ENCODE peak calls at places on chromosome 19, in five cellular contexts. One of them, this sample, is unnamed.

GRCh38 chr19:15875075-15875474 is 22.8 kb downstream of the CYP4F2 start:
- DNase-seq in heart right ventricle: no peak
- DNase-seq in cardiac muscle cell: no peak
- DNase-seq in suprapubic skin: no peak
- DNase-seq in Panc1: no peak
- DNase-seq in this sample: no peak

GRCh38 chr19:8610041-8610927 is at the start of gene ADAMTS10:
- DNase-seq in cardiac muscle cell: peak
- DNase-seq in suprapubic skin: peak
- DNase-seq in heart right ventricle: no peak
- DNase-seq in Panc1: no peak
- DNase-seq in this sample: no peak

GRCh38 chr19:7492142-7493055 is 3.6 kb upstream of the PEX11G start:
- DNase-seq in suprapubic skin: no peak
- DNase-seq in cardiac muscle cell: no peak
- DNase-seq in Panc1: no peak
- DNase-seq in heart right ventricle: no peak
- DNase-seq in this sample: no peak

GRCh38 chr19:18060472-18060871 is 26.3 kb downstream of the IL12RB1 start:
- DNase-seq in heart right ventricle: no peak
- DNase-seq in Panc1: no peak
- DNase-seq in suprapubic skin: no peak
- DNase-seq in cardiac muscle cell: no peak
- DNase-seq in this sample: no peak

GRCh38 chr19:31969110-31969509 is 376.3 kb upstream of the ZNF507 start:
- DNase-seq in heart right ventricle: no peak
- DNase-seq in cardiac muscle cell: no peak
- DNase-seq in suprapubic skin: no peak
- DNase-seq in Panc1: no peak
- DNase-seq in this sample: no peak

GRCh38 chr19:16435238-16435911 is 36.4 kb downstream of the EPS15L1 start:
- DNase-seq in suprapubic skin: no peak
- DNase-seq in cardiac muscle cell: peak
- DNase-seq in Panc1: no peak
- DNase-seq in heart right ventricle: peak
- DNase-seq in this sample: no peak

GRCh38 chr19:53768401-53768800 is 55.7 kb downstream of the NLRP12 start:
- DNase-seq in cardiac muscle cell: no peak
- DNase-seq in Panc1: no peak
- DNase-seq in heart right ventricle: no peak
- DNase-seq in suprapubic skin: no peak
- DNase-seq in this sample: no peak

GRCh38 chr19:16915734-16916133 is 26.9 kb downstream of the F2RL3 start:
- DNase-seq in Panc1: no peak
- DNase-seq in cardiac muscle cell: no peak
- DNase-seq in suprapubic skin: no peak
- DNase-seq in heart right ventricle: no peak
- DNase-seq in this sample: no peak

GRCh38 chr19:55376381-55376933 is at the start of gene TMEM190:
- DNase-seq in cardiac muscle cell: no peak
- DNase-seq in suprapubic skin: no peak
- DNase-seq in Panc1: no peak
- DNase-seq in heart right ventricle: no peak
- DNase-seq in this sample: no peak

GRCh38 chr19:44592451-44592890 is 20.9 kb upstream of the IGSF23 start:
- DNase-seq in heart right ventricle: peak
- DNase-seq in cardiac muscle cell: no peak
- DNase-seq in suprapubic skin: no peak
- DNase-seq in Panc1: no peak
- DNase-seq in this sample: no peak

GRCh38 chr19:30696514-30696913 is 324.3 kb downstream of the ZNF536 start:
- DNase-seq in suprapubic skin: no peak
- DNase-seq in cardiac muscle cell: peak
- DNase-seq in Panc1: no peak
- DNase-seq in heart right ventricle: no peak
- DNase-seq in this sample: no peak

GRCh38 chr19:23283925-23284324 is 33.7 kb upstream of the ZNF724 start:
- DNase-seq in Panc1: no peak
- DNase-seq in cardiac muscle cell: peak
- DNase-seq in suprapubic skin: no peak
- DNase-seq in heart right ventricle: peak
- DNase-seq in this sample: no peak

GRCh38 chr19:1411255-1412191 is 4.1 kb downstream of the DAZAP1 start:
- DNase-seq in suprapubic skin: no peak
- DNase-seq in Panc1: no peak
- DNase-seq in cardiac muscle cell: no peak
- DNase-seq in heart right ventricle: peak
- DNase-seq in this sample: no peak

GRCh38 chr19:1410136-1410786 is 2.9 kb downstream of the DAZAP1 start:
- DNase-seq in suprapubic skin: no peak
- DNase-seq in cardiac muscle cell: no peak
- DNase-seq in heart right ventricle: no peak
- DNase-seq in Panc1: no peak
- DNase-seq in this sample: no peak

GRCh38 chr19:1409204-1410005 is 2.0 kb downstream of the DAZAP1 start:
- DNase-seq in cardiac muscle cell: no peak
- DNase-seq in suprapubic skin: no peak
- DNase-seq in Panc1: no peak
- DNase-seq in heart right ventricle: no peak
- DNase-seq in this sample: no peak

GRCh38 chr19:1412323-1412923 is 5.0 kb downstream of the DAZAP1 start:
- DNase-seq in heart right ventricle: no peak
- DNase-seq in suprapubic skin: no peak
- DNase-seq in Panc1: no peak
- DNase-seq in cardiac muscle cell: no peak
- DNase-seq in this sample: no peak

DNA sequence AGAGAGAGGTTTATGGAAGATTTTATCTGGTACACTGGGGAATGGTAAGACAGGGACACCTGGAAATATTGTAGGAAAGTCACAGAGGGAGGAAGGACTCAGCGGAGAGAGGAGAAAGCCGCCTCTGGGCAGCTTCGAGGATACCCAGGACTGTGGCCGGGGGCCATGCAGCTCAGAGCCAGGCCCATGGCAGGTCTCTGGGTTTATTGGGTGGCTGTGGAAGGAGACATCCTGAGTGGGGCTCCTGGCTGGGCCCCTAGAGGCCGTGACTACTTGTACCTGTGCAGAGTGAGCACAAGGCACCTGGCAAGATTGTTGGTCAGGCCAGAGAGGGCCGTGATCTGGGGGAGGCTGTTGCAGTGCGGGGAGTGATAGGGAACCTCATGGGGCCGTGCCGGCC is 3.4 kb downstream of the DAZAP1 start:
- DNase-seq in heart right ventricle: no peak
- DNase-seq in suprapubic skin: no peak
- DNase-seq in Panc1: no peak
- DNase-seq in cardiac muscle cell: no peak
- DNase-seq in this sample: no peak
- H3K4me3 ChIP-seq in heart right ventricle: peak
- H3K4me3 ChIP-seq in suprapubic skin: peak
- H3K4me3 ChIP-seq in Panc1: no peak
- H3K4me3 ChIP-seq in cardiac muscle cell: no peak
- H3K4me3 ChIP-seq in this sample: no peak

GRCh38 chr19:33295621-33296472 is 6.5 kb downstream of the CEBPA start:
- DNase-seq in heart right ventricle: no peak
- DNase-seq in cardiac muscle cell: no peak
- DNase-seq in suprapubic skin: peak
- DNase-seq in Panc1: no peak
- DNase-seq in this sample: no peak
- TF ChIP-seq CTCF in heart right ventricle: no peak
- TF ChIP-seq CTCF in cardiac muscle cell: no peak
- TF ChIP-seq CTCF in suprapubic skin: no peak
- TF ChIP-seq CTCF in Panc1: no peak
- TF ChIP-seq CTCF in this sample: no peak

GRCh38 chr19:33721735-33722297 is 74.9 kb upstream of the KCTD15 start:
- DNase-seq in suprapubic skin: no peak
- DNase-seq in Panc1: no peak
- DNase-seq in cardiac muscle cell: no peak
- DNase-seq in heart right ventricle: no peak
- DNase-seq in this sample: no peak

GRCh38 chr19:33724021-33724722 is 72.5 kb upstream of the KCTD15 start:
- DNase-seq in Panc1: no peak
- DNase-seq in suprapubic skin: no peak
- DNase-seq in cardiac muscle cell: no peak
- DNase-seq in heart right ventricle: no peak
- DNase-seq in this sample: no peak

GRCh38 chr19:33720691-33721682 is 75.7 kb upstream of the KCTD15 start:
- DNase-seq in Panc1: no peak
- DNase-seq in heart right ventricle: no peak
- DNase-seq in suprapubic skin: no peak
- DNase-seq in cardiac muscle cell: no peak
- DNase-seq in this sample: no peak

GRCh38 chr19:33723512-33723911 is 73.2 kb upstream of the KCTD15 start:
- DNase-seq in heart right ventricle: no peak
- DNase-seq in cardiac muscle cell: no peak
- DNase-seq in Panc1: no peak
- DNase-seq in suprapubic skin: no peak
- DNase-seq in this sample: no peak

DNA sequence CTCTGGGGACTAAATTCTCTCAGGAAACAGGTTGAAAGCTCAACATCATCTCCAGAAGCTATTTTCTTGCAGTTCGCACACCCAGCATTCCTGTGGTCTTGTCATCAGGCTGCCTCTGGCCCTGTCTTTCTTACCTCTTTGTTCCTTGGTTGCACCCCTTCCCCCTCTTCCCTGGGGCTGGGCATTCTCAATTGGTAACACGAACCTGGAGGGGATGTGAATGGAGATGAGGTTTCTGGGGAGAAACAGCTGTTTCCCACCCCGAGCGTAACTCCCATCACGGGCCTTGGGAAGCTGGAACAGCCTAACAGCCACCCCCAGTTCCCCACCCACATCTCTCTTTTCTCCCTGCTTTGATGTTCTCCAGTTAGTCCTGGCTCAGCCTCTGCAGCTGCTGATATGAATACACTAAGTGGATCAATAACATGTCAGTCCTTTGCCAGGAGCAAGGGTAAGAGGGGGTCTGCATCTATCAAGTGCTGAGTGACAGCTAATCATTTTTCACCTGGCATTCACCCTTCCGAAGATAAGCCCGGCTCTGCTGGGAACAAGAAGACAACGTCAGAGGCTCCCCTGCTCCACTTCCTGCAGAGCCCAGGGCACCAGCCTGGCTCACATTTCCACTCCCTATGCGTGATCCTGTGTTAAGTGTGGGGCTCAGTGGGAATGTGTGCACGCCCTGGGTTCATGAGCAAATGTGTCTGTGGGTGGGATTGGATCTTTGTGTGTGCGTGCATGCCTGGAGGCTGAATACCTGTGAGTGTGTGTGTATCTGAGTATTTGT is 74.0 kb upstream of the KCTD15 start:
- DNase-seq in Panc1: no peak
- DNase-seq in heart right ventricle: no peak
- DNase-seq in suprapubic skin: no peak
- DNase-seq in cardiac muscle cell: peak
- DNase-seq in this sample: no peak
- H3K27ac ChIP-seq in Panc1: no peak
- H3K27ac ChIP-seq in heart right ventricle: no peak
- H3K27ac ChIP-seq in suprapubic skin: no peak
- H3K27ac ChIP-seq in cardiac muscle cell: no peak
- H3K27ac ChIP-seq in this sample: no peak

GRCh38 chr19:51018745-51019543 is 565 bp downstream of the KLK10 start:
- DNase-seq in Panc1: no peak
- DNase-seq in suprapubic skin: no peak
- DNase-seq in heart right ventricle: no peak
- DNase-seq in cardiac muscle cell: peak
- DNase-seq in this sample: no peak

GRCh38 chr19:51020988-51021651 is 1.6 kb upstream of the KLK10 start:
- DNase-seq in Panc1: peak
- DNase-seq in cardiac muscle cell: peak
- DNase-seq in heart right ventricle: peak
- DNase-seq in suprapubic skin: no peak
- DNase-seq in this sample: no peak

GRCh38 chr19:51016798-51017683 is 2.5 kb downstream of the KLK10 start:
- DNase-seq in cardiac muscle cell: peak
- DNase-seq in heart right ventricle: peak
- DNase-seq in suprapubic skin: no peak
- DNase-seq in Panc1: no peak
- DNase-seq in this sample: no peak

GRCh38 chr19:51022526-51022925 is 3.0 kb upstream of the KLK10 start:
- DNase-seq in cardiac muscle cell: no peak
- DNase-seq in heart right ventricle: no peak
- DNase-seq in Panc1: no peak
- DNase-seq in suprapubic skin: no peak
- DNase-seq in this sample: no peak

GRCh38 chr19:51019544-51019925 is at the start of gene KLK10:
- DNase-seq in Panc1: no peak
- DNase-seq in suprapubic skin: no peak
- DNase-seq in cardiac muscle cell: no peak
- DNase-seq in heart right ventricle: no peak
- DNase-seq in this sample: no peak
- H3K4me3 ChIP-seq in Panc1: peak
- H3K4me3 ChIP-seq in suprapubic skin: peak
- H3K4me3 ChIP-seq in cardiac muscle cell: peak
- H3K4me3 ChIP-seq in heart right ventricle: peak
- H3K4me3 ChIP-seq in this sample: peak

GRCh38 chr19:33402421-33403220 is 29.1 kb downstream of the CEBPG start:
- DNase-seq in Panc1: no peak
- DNase-seq in heart right ventricle: no peak
- DNase-seq in suprapubic skin: no peak
- DNase-seq in cardiac muscle cell: no peak
- DNase-seq in this sample: no peak
- TF ChIP-seq CTCF in Panc1: peak
- TF ChIP-seq CTCF in heart right ventricle: no peak
- TF ChIP-seq CTCF in suprapubic skin: no peak
- TF ChIP-seq CTCF in cardiac muscle cell: no peak
- TF ChIP-seq CTCF in this sample: no peak

DNA sequence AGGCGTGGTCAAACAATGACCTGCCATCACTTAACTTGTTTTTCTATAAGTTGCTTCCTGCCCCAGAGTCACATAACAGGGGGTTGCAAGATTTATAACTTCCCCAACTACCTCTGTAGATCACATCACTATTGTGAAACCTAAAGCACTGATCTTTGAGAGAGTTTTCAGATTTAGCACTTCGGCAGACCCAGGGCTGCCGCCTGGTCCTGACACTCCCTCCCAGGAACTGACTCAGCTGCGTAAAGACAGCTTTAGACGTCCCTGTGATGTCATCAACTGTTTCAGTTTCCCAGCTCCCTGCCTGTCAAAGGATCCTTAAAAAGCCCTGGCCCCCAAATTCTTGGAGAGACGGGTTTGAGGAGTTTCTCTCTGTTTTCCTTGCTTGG is 33.3 kb downstream of the IGFL2 start:
- DNase-seq in Panc1: no peak
- DNase-seq in suprapubic skin: no peak
- DNase-seq in heart right ventricle: no peak
- DNase-seq in cardiac muscle cell: no peak
- DNase-seq in this sample: no peak
- H3K27ac ChIP-seq in Panc1: no peak
- H3K27ac ChIP-seq in suprapubic skin: peak
- H3K27ac ChIP-seq in heart right ventricle: no peak
- H3K27ac ChIP-seq in cardiac muscle cell: no peak
- H3K27ac ChIP-seq in this sample: no peak

DNA sequence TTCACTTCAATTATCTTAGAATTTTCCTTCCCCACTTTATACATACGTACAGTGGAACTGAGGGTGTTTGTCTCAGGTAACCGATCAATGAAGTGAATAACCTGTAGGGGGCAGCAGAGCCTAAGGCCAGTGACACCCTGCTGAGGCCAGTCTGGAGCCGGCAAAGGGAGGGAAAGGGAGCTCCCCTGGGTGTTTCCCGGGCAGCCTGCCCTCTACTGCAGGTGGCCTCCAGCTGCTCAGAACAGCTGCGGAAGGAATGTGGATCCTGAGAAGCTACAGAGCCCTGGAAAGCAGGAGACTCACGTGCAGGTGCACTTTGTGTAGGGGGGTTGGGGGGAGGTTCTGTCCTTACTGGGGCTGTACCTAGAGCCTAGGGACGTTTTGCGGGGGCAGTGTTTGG is 832 bp upstream of the ZNF491 start:
- DNase-seq in Panc1: peak
- DNase-seq in heart right ventricle: peak
- DNase-seq in cardiac muscle cell: peak
- DNase-seq in suprapubic skin: peak
- DNase-seq in this sample: peak
- H3K4me3 ChIP-seq in Panc1: no peak
- H3K4me3 ChIP-seq in heart right ventricle: peak
- H3K4me3 ChIP-seq in cardiac muscle cell: no peak
- H3K4me3 ChIP-seq in suprapubic skin: no peak
- H3K4me3 ChIP-seq in this sample: peak

This sample was measured in coronary artery.